ENCODE peak calls at places on chromosomes 11 and 22, in eight cellular contexts. Z is IMR-90, S is body of pancreas, N is cardiac muscle cell, R is heart left ventricle, P is SK-N-SH, A is heart right ventricle, Q is fibroblast of lung. J is an unnamed sample.
A peak's percentile ranks its signal among the peaks of the same experiment; 100 is the strongest.

GRCh38 chr11:10544491-10545470 is 3.8 kb upstream of the RNF141 start:
- DNase-seq in P (no peak), S (no peak), N (no peak), Z (no peak), R (no peak), Q (no peak), A (no peak), J (no peak)

GRCh38 chr11:101096036-101096704 is 33.4 kb downstream of the PGR start:
- DNase-seq in P (no peak), Q (peak; percentile 18), R (peak; percentile 67), S (no peak), A (peak; percentile 23), Z (no peak), N (peak; percentile 59), J (peak; percentile 1)

GRCh38 chr22:28179392-28179791 is 260.3 kb upstream of the PITPNB start:
- DNase-seq in P (no peak), Q (no peak), R (no peak), Z (no peak), N (no peak), S (no peak), A (no peak), J (peak; percentile 45)

GRCh38 chr11:779955-780532 is 2.8 kb upstream of the GATD1 start:
- DNase-seq in Q (no peak), P (no peak), S (no peak), N (no peak), Z (no peak), R (peak; percentile 22), A (peak; percentile 11), J (no peak)

GRCh38 chr22:30423296-30423958 is 2.1 kb upstream of the MTFP1 start:
- DNase-seq in A (peak; percentile 77), Q (no peak), R (peak; percentile 86), Z (no peak), S (peak; percentile 63), N (no peak), P (no peak), J (no peak)

GRCh38 chr22:23105919-23106853 is 35.6 kb downstream of the RSPH14 start:
- DNase-seq in N (no peak), Q (no peak), Z (no peak), P (no peak), A (no peak), S (peak; percentile 30), R (no peak), J (no peak)

GRCh38 chr11:20110908-20111669 is 49.2 kb downstream of the DBX1 start:
- DNase-seq in Q (peak; percentile 85), R (no peak), A (no peak), N (peak; percentile 56), Z (peak; percentile 85), S (peak; percentile 68), P (peak; percentile 78), J (peak; percentile 83)

GRCh38 chr11:69382131-69383128 is 88.5 kb downstream of the MYEOV start:
- DNase-seq in Z (no peak), A (peak; percentile 43), N (peak; percentile 43), Q (peak; percentile 40), P (peak; percentile 6), R (peak; percentile 75), S (peak; percentile 29), J (no peak)

GRCh38 chr11:122711362-122711761 is 55.8 kb downstream of the UBASH3B start:
- DNase-seq in Z (no peak), A (no peak), S (no peak), N (no peak), P (no peak), R (no peak), Q (no peak), J (peak; percentile 30)

GRCh38 chr11:76659672-76660532 is 10.6 kb downstream of the LRRC32 start:
- DNase-seq in A (no peak), R (peak; percentile 20), S (no peak), Q (no peak), P (no peak), Z (no peak), N (no peak), J (no peak)

GRCh38 chr22:27654536-27655445 is 146.8 kb downstream of the MN1 start:
- DNase-seq in N (peak; percentile 17), R (no peak), Q (peak; percentile 26), S (peak; percentile 46), Z (peak; percentile 2), P (no peak), A (no peak), J (peak; percentile 31)

GRCh38 chr11:36447947-36448346 is 62.1 kb downstream of the TRAF6 start:
- DNase-seq in N (no peak), P (no peak), A (no peak), Q (no peak), R (no peak), Z (no peak), S (peak; percentile 59), J (peak; percentile 63)

GRCh38 chr11:68847395-68847794 is 5.7 kb upstream of the CPT1A start:
- DNase-seq in N (no peak), A (no peak), Z (no peak), R (no peak), P (no peak), Q (no peak), S (no peak), J (no peak)

GRCh38 chr11:1604711-1605110 is 3.6 kb downstream of the KRTAP5-3 start:
- DNase-seq in S (no peak), Q (no peak), Z (no peak), R (no peak), P (no peak), N (no peak), A (no peak), J (no peak)

GRCh38 chr11:61737131-61737530 is 15.3 kb upstream of the MYRF start:
- DNase-seq in Z (no peak), S (no peak), N (no peak), R (no peak), A (no peak), P (no peak), Q (no peak), J (no peak)

GRCh38 chr11:77019976-77020591 is 14.1 kb upstream of the B3GNT6 start:
- DNase-seq in A (no peak), P (no peak), Z (peak; percentile 61), N (peak; percentile 32), S (no peak), Q (peak; percentile 16), R (no peak), J (peak; percentile 92)

GRCh38 chr11:128691802-128692749 is 1.8 kb upstream of the FLI1 start:
- DNase-seq in Z (no peak), N (no peak), A (peak; percentile 17), R (no peak), S (no peak), P (peak; percentile 55), Q (no peak), J (no peak)
- H3K4me3 ChIP-seq in Z (no peak overlapping the region), N (no peak overlapping the region), A (peak overlapping the region; percentile 87), R (peak overlapping the region; percentile 69), S (no peak overlapping the region), P (peak overlapping the region; percentile 60), Q (no peak overlapping the region), J (peak overlapping the region; percentile 68)

GRCh38 chr11:21205205-21205604 is 535.8 kb downstream of the NELL1 start:
- DNase-seq in R (no peak), N (no peak), Z (no peak), P (no peak), S (no peak), Q (no peak), A (no peak), J (no peak)
- H3K27me3 ChIP-seq in R (no peaks in the 10 kb centered on the region), N (no peaks in the 10 kb centered on the region), Z (no peaks in the 10 kb centered on the region), P (no peaks in the 10 kb centered on the region), S (no peaks in the 10 kb centered on the region), Q (no peaks in the 10 kb centered on the region), A (no peaks in the 10 kb centered on the region), J (no peaks in the 10 kb centered on the region)

DNA sequence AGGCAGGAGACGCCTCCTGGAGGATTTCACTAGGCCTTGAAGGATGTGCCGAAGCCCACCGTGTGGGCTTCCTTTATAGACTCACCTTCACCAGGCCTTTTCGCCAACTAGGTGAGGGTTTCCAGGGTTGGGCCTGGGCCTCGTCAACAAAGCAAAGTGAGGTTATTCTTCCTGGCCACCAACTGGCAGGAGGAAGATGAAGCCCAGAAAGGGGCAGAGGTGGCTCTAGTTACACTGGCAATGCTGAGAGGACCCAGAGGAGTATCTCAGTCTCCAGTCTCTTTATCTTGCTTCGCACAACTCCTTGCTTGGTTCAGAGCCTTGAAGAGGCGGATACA is 400 bp upstream of the RELT start:
- DNase-seq in S (no peak), Z (no peak), A (no peak), P (no peak), Q (no peak), N (no peak), R (no peak), J (no peak)
- H3K4me3 ChIP-seq in S (no peak overlapping the region), Z (no peak overlapping the region), A (peak overlapping the region; percentile 74), P (peak overlapping the region; percentile 67), Q (peak overlapping the region; percentile 25), N (no peak overlapping the region), R (no peak overlapping the region), J (no peak overlapping the region)

DNA sequence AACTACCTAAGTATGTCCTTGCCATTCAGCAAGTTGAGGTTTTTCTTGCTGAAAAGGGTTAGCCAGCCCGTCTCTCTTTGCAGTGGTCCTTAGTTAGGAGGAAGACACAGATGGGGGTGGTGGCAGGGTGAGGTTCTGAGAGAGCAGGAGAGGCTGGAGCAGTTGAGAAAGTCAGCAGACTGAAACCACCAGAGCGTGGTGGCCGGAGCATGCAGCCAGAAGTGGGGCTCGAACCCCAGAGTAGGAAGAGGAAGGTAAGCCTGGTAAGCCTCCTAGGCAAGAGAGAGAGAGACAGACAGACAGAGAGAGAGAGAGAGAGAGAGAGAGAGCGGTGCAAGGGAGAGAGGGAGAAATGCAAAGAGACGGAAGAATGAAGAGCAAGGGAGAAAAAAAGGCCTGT is 9.2 kb upstream of the SCN4B start:
- DNase-seq in P (no peak), Z (no peak), S (no peak), A (no peak), Q (no peak), R (no peak), N (no peak), J (no peak)
- H3K27me3 ChIP-seq in P (peaks cover 55% of the 10 kb centered on the region), Z (peaks cover 46% of the 10 kb centered on the region), S (no peaks in the 10 kb centered on the region), A (peaks cover 2% of the 10 kb centered on the region), Q (peaks cover 19% of the 10 kb centered on the region), R (no peaks in the 10 kb centered on the region), N (peaks cover 79% of the 10 kb centered on the region), J (no peaks in the 10 kb centered on the region)

GRCh38 chr11:44568358-44568705 is 2.9 kb downstream of the CD82 start:
- DNase-seq in R (no peak), Q (no peak), Z (no peak), N (no peak), A (no peak), P (peak; percentile 3), S (no peak), J (no peak)
- H3K4me3 ChIP-seq in R (no peak overlapping the region), Q (no peak overlapping the region), Z (no peak overlapping the region), N (no peak overlapping the region), A (no peak overlapping the region), P (no peak overlapping the region), S (no peak overlapping the region), J (no peak overlapping the region)

DNA sequence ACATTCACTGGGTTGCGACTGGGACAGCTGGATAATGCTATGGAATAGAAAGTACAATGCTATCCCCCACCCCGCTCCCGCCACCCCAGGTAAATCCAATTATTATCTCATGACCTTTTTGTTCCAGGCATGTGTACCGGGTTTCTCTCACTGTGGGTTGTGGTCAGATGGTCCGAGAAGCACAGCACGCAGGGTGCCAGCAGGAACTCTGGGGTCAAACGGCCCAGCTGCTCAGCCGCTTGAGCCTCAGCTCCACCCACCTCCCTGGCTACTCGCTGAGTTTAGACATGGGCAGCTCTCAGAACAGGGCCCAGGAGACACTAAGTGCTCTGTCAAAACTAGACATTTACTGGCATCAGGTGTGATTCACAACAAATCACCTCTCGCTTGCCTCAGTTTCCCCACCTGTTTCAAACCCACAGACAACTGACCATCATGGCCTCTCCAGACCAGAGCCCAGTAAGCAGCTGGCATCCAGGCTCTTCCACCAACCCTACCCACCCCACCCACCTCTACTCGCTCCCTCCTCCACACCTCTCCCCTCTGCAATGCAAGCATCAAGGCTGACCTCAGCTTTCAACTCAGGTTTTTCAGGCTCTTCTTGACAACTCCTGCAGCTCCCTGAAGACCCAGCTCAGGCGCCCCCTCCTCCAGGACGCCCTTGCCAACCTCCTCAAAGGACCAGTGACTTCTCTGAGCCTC is 13.0 kb upstream of the MFNG start:
- DNase-seq in Z (no peak), Q (peak; percentile 45), A (no peak), P (no peak), S (no peak), R (no peak), N (no peak), J (no peak)
- H3K27me3 ChIP-seq in Z (no peaks in the 10 kb centered on the region), Q (no peaks in the 10 kb centered on the region), A (no peaks in the 10 kb centered on the region), P (no peaks in the 10 kb centered on the region), S (no peaks in the 10 kb centered on the region), R (no peaks in the 10 kb centered on the region), N (no peaks in the 10 kb centered on the region), J (no peaks in the 10 kb centered on the region)

J was measured in bronchial epithelial cell.